ENCODE peak calls at places on chromosome 20, in four cellular contexts. S, Q, K and F are unnamed samples.

GRCh38 chr20:16575390-16576140 is 2.3 kb upstream of the KIF16B start:
- DNase-seq in Q (peak; percentile 38), S (no peak), K (no peak), F (no peak)

GRCh38 chr20:14915356-14915755 is 577.9 kb upstream of the FLRT3 start:
- DNase-seq in Q (peak; percentile 49), S (no peak), K (no peak), F (no peak)

GRCh38 chr20:45051497-45052060 is 49.3 kb downstream of the KCNS1 start:
- DNase-seq in Q (no peak), S (no peak), K (no peak), F (no peak)

GRCh38 chr20:37880726-37881591 is 22.0 kb upstream of the VSTM2L start:
- DNase-seq in Q (peak; percentile 100), S (no peak), K (peak; percentile 84), F (no peak)

GRCh38 chr20:38674178-38675133 is 49.8 kb upstream of the SLC32A1 start:
- DNase-seq in Q (peak; percentile 87), K (no peak), S (no peak), F (peak; percentile 50)

GRCh38 chr20:25084616-25085187 is 2.8 kb upstream of the VSX1 start:
- DNase-seq in K (no peak), S (peak; percentile 15), Q (no peak), F (no peak)

GRCh38 chr20:25285091-25285647 is 37.3 kb downstream of the PYGB start:
- DNase-seq in Q (no peak), K (no peak), S (peak; percentile 16), F (no peak)

GRCh38 chr20:25008388-25009217 is 16.1 kb upstream of the APMAP start:
- DNase-seq in K (no peak), S (peak; percentile 14), Q (no peak), F (no peak)

GRCh38 chr20:12153616-12154015 is 235.9 kb downstream of the BTBD3 start:
- DNase-seq in S (no peak), K (no peak), Q (no peak), F (no peak)

GRCh38 chr20:39676236-39676635 is 714.1 kb downstream of the DHX35 start:
- DNase-seq in Q (no peak), K (no peak), S (no peak), F (no peak)

GRCh38 chr20:47318027-47318595 is 38.4 kb downstream of the ZMYND8 start:
- DNase-seq in Q (peak; percentile 21), K (no peak), S (no peak), F (no peak)

GRCh38 chr20:37342231-37343177 is 3.4 kb upstream of the SRC start:
- DNase-seq in K (no peak), S (no peak), Q (no peak), F (no peak)

GRCh38 chr20:43322851-43323250 is 133.1 kb upstream of the PTPRT start:
- DNase-seq in Q (no peak), S (no peak), K (no peak), F (no peak)

GRCh38 chr20:2165871-2166270 is 64.2 kb downstream of the STK35 start:
- DNase-seq in Q (no peak), S (no peak), K (no peak), F (no peak)

GRCh38 chr20:44271915-44272663 is 25.0 kb downstream of the GDAP1L1 start:
- DNase-seq in K (no peak), Q (no peak), S (no peak), F (no peak)

GRCh38 chr20:2312876-2313275 is 17.1 kb downstream of the TGM3 start:
- DNase-seq in S (no peak), Q (no peak), K (no peak), F (no peak)

GRCh38 chr20:39291301-39291700 is 329.2 kb downstream of the DHX35 start:
- DNase-seq in K (no peak), Q (no peak), S (no peak), F (no peak)

GRCh38 chr20:49676581-49677291 is 36.9 kb downstream of the B4GALT5 start:
- DNase-seq in Q (no peak), K (no peak), S (no peak), F (peak; percentile 33)

GRCh38 chr20:38162878-38163875 is 1.9 kb downstream of the TGM2 start:
- DNase-seq in S (no peak), K (no peak), Q (no peak), F (no peak)

GRCh38 chr20:48832423-48832735 is 4.6 kb upstream of the PREX1 start:
- DNase-seq in S (no peak), Q (no peak), K (no peak), F (no peak)

GRCh38 chr20:35731469-35731788 is 10.6 kb downstream of the RBM39 start:
- DNase-seq in Q (no peak), K (no peak), S (no peak), F (no peak)

GRCh38 chr20:35729283-35729807 is 12.7 kb downstream of the RBM39 start:
- DNase-seq in Q (no peak), S (no peak), K (no peak), F (no peak)

GRCh38 chr20:35730583-35731468 is 11.2 kb downstream of the RBM39 start:
- DNase-seq in S (no peak), K (no peak), Q (no peak), F (no peak)

GRCh38 chr20:35731862-35732643 is 10.0 kb downstream of the RBM39 start:
- DNase-seq in K (no peak), Q (no peak), S (no peak), F (no peak)

DNA sequence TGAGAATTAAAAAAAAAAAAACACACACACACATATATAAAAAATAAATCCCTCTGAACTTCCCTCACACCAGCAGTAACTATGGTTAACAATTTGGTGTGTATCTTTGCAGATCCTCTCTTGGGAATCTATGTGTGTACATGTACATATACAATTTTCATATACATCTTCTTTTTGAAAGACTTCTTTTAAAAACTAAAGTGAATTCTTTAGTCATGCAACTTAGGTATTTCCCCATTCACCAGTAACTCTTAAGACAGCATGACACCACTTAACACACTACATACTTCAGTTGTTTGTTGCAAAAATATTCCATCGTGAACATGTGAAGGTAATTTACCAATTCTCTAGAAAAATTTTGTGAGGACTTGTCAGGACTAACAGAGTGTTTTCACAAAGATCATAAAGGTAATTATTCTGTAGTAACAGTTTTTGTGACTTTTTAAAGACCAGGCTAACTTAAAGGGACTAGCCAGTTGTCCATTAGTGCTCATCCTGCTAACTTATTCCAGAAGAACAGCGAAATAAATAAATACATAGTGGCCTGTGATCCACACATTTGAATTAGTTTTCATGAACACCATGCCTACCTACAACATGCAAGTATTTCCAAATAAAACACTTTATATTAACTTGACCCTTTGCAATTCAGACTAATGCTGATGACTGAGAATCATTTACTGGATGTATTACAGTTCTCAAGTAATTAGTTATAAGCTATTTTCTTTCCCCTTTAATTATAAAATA is 12.1 kb downstream of the RBM39 start:
- DNase-seq in K (no peak), S (no peak), Q (no peak), F (no peak)
- H3K4me1 ChIP-seq in K (peaks cover 13% of the 10 kb centered on the region), S (peaks cover 5% of the 10 kb centered on the region), Q (peaks cover 5% of the 10 kb centered on the region), F (peaks cover 21% of the 10 kb centered on the region)

GRCh38 chr20:53579581-53580375 is 13.9 kb downstream of the ZNF217 start:
- DNase-seq in S (no peak), K (no peak), Q (no peak), F (no peak)

GRCh38 chr20:53579266-53579580 is 14.4 kb downstream of the ZNF217 start:
- DNase-seq in Q (no peak), K (no peak), S (no peak), F (no peak)

GRCh38 chr20:53580376-53581111 is 13.1 kb downstream of the ZNF217 start:
- DNase-seq in S (no peak), K (no peak), Q (no peak), F (no peak)

GRCh38 chr20:53582574-53583351 is 10.9 kb downstream of the ZNF217 start:
- DNase-seq in K (no peak), S (no peak), Q (no peak), F (peak; percentile 40)

GRCh38 chr20:53581444-53582311 is 12.0 kb downstream of the ZNF217 start:
- DNase-seq in K (no peak), Q (no peak), S (no peak), F (no peak)
- H3K4me1 ChIP-seq in K (peaks cover 15% of the 10 kb centered on the region), Q (peaks cover 39% of the 10 kb centered on the region), S (no peaks in the 10 kb centered on the region), F (peaks cover 39% of the 10 kb centered on the region)

DNA sequence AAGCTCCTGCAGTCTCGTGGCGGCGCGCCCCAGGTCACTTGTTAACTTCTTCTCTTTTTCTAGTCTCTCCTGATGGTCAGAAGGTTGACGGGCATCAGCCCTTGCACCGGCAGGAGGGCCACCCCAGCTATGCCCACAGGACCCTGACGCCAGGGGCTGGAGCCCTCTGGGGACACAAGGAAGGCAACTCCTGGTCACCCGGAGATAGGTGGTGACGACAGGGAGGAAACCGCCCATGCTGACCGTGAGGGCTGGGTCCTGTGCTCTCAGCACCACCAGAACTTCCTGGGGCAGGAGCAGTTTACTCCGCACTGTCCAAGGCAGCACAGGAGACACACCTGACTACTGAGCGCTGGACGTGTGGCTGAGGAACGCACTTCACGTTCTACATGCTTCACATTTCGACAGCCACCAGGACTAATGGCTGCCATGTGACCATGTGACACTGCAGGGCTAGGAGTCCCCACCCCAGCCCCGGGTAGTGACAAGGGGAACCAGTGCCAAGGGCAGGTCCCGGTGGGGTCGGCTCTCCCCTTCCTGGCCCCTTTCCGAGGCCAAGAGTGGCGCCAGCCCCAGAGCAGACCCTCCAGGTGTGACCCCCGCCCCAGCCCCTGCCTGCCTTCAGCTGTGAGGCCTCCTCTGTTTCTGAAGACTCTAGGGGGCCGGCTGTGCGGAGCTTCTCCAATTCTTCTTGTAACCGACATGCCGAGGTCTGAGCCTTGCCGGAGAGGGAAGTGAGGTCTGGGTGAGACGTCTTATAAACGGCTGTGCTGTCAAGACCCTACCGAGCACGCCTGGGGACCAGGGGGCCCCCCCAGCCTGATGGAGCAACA is 45.2 kb downstream of the DSTN start:
- DNase-seq in S (peak; percentile 16), Q (no peak), K (no peak), F (no peak)
- H3K4me1 ChIP-seq in S (peaks cover 4% of the 10 kb centered on the region), Q (peaks cover 8% of the 10 kb centered on the region), K (peaks cover 28% of the 10 kb centered on the region), F (peaks cover 30% of the 10 kb centered on the region)

GRCh38 chr20:33684533-33685327 is 1.5 kb downstream of the E2F1 start:
- DNase-seq in Q (peak; percentile 18), S (no peak), K (no peak), F (no peak)
- H3K4me1 ChIP-seq in Q (peaks cover 28% of the 10 kb centered on the region), S (peaks cover 6% of the 10 kb centered on the region), K (peaks cover 5% of the 10 kb centered on the region), F (peaks cover 22% of the 10 kb centered on the region)

GRCh38 chr20:63795178-63795830 is 35.8 kb downstream of the ZBTB46 start:
- DNase-seq in K (no peak), Q (no peak), S (no peak), F (no peak)
- H3K4me1 ChIP-seq in K (peaks cover 7% of the 10 kb centered on the region), Q (peaks cover 10% of the 10 kb centered on the region), S (no peaks in the 10 kb centered on the region), F (no peaks in the 10 kb centered on the region)

GRCh38 chr20:32749914-32750637 is 6.8 kb upstream of the COMMD7 start:
- DNase-seq in Q (peak; percentile 63), S (no peak), K (no peak), F (no peak)
- H3K4me1 ChIP-seq in Q (peaks cover 28% of the 10 kb centered on the region), S (no peaks in the 10 kb centered on the region), K (no peaks in the 10 kb centered on the region), F (no peaks in the 10 kb centered on the region)